ENCODE peak calls at places on chromosome 21, in ten cellular contexts. M, K, D, O, X, V, H, T, I and W are unnamed samples.

GRCh38 chr21:44299458-44300261 is at the start of gene PFKL:
- DNase-seq in K (peak; percentile 79), T (peak; percentile 57), X (peak; percentile 3), D (peak; percentile 83), I (peak; percentile 66), H (no peak), M (peak; percentile 57), V (no peak), O (peak; percentile 86), W (peak; percentile 47)

GRCh38 chr21:32425628-32426027 is 13.1 kb downstream of the EVA1C start:
- DNase-seq in M (no peak), D (no peak), V (no peak), O (no peak), H (no peak), X (no peak), I (no peak), K (no peak), T (no peak), W (no peak)

GRCh38 chr21:42991992-42992740 is 17.8 kb downstream of the PKNOX1 start:
- DNase-seq in D (no peak), H (no peak), T (peak; percentile 90), K (no peak), O (peak; percentile 77), M (no peak), I (no peak), V (no peak), X (peak; percentile 43), W (no peak)

GRCh38 chr21:45642122-45642813 is 1.3 kb upstream of the PCBP3 start:
- DNase-seq in D (peak; percentile 79), X (no peak), V (no peak), H (no peak), I (no peak), K (no peak), O (peak; percentile 46), M (no peak), T (no peak), W (no peak)

GRCh38 chr21:38994014-38994413 is 188.3 kb downstream of the ETS2 start:
- DNase-seq in I (no peak), D (no peak), V (no peak), K (no peak), T (no peak), H (no peak), O (no peak), M (no peak), X (no peak), W (no peak)

GRCh38 chr21:28334407-28334806 is 658.3 kb downstream of the LTN1 start:
- DNase-seq in M (no peak), V (no peak), H (no peak), O (no peak), X (no peak), I (no peak), D (no peak), K (no peak), T (no peak), W (no peak)

GRCh38 chr21:46151261-46151988 is 4.0 kb downstream of the FTCD start:
- DNase-seq in D (peak; percentile 74), O (peak; percentile 31), T (peak; percentile 15), M (no peak), H (no peak), K (peak; percentile 58), I (no peak), X (no peak), V (no peak), W (no peak)

GRCh38 chr21:31730687-31731111 is 1.2 kb downstream of the SCAF4 start:
- DNase-seq in K (no peak), M (no peak), H (no peak), D (no peak), T (no peak), O (no peak), X (no peak), I (no peak), V (no peak), W (peak; percentile 94)

GRCh38 chr21:46438241-46438640 is 20.4 kb upstream of the DIP2A start:
- DNase-seq in T (no peak), I (no peak), M (no peak), X (no peak), H (no peak), V (no peak), K (peak; percentile 48), O (peak; percentile 14), D (no peak), W (no peak)